ENCODE peak calls at places on chromosomes 3 and 15, in ten cellular contexts. One of them, this sample, is unnamed.

GRCh38 chr3:112097378-112097777 is 11.2 kb downstream of the C3orf52 start:
- DNase-seq in RWPE1: peak; percentile 91
- DNase-seq in Panc1: peak; percentile 99
- DNase-seq in left cardiac atrium: no peak
- DNase-seq in EH: peak; percentile 99
- DNase-seq in activated naive CD4-positive, alpha-beta T cell treated with anti-CD3 and anti-CD28 coated beads, Interleukin-2, amount 50 U/mL, for 16 hours: no peak
- DNase-seq in glomerular endothelial cell: peak; percentile 99
- DNase-seq in midbrain: no peak
- DNase-seq in T-helper 17 cell: no peak
- DNase-seq in RKO: peak; percentile 99
- DNase-seq in this sample: no peak

GRCh38 chr3:17079933-17080332 is 195.2 kb downstream of the PLCL2 start:
- DNase-seq in RWPE1: no peak
- DNase-seq in Panc1: no peak
- DNase-seq in left cardiac atrium: no peak
- DNase-seq in EH: no peak
- DNase-seq in activated naive CD4-positive, alpha-beta T cell treated with anti-CD3 and anti-CD28 coated beads, Interleukin-2, amount 50 U/mL, for 16 hours: no peak
- DNase-seq in glomerular endothelial cell: no peak
- DNase-seq in midbrain: no peak
- DNase-seq in T-helper 17 cell: no peak
- DNase-seq in RKO: no peak
- DNase-seq in this sample: no peak

GRCh38 chr15:28181386-28181785 is 82.3 kb upstream of the OCA2 start:
- DNase-seq in RWPE1: no peak
- DNase-seq in Panc1: no peak
- DNase-seq in left cardiac atrium: no peak
- DNase-seq in EH: peak; percentile 42
- DNase-seq in activated naive CD4-positive, alpha-beta T cell treated with anti-CD3 and anti-CD28 coated beads, Interleukin-2, amount 50 U/mL, for 16 hours: no peak
- DNase-seq in glomerular endothelial cell: no peak
- DNase-seq in midbrain: no peak
- DNase-seq in T-helper 17 cell: no peak
- DNase-seq in RKO: no peak
- DNase-seq in this sample: no peak

GRCh38 chr15:75215107-75216004 is 13.7 kb downstream of the C15orf39 start:
- DNase-seq in RWPE1: no peak
- DNase-seq in Panc1: no peak
- DNase-seq in left cardiac atrium: no peak
- DNase-seq in EH: no peak
- DNase-seq in activated naive CD4-positive, alpha-beta T cell treated with anti-CD3 and anti-CD28 coated beads, Interleukin-2, amount 50 U/mL, for 16 hours: no peak
- DNase-seq in glomerular endothelial cell: no peak
- DNase-seq in midbrain: no peak
- DNase-seq in T-helper 17 cell: no peak
- DNase-seq in RKO: no peak
- DNase-seq in this sample: no peak

GRCh38 chr3:156449712-156450574 is 105.0 kb downstream of the SSR3 start:
- DNase-seq in RWPE1: peak; percentile 46
- DNase-seq in Panc1: peak; percentile 12
- DNase-seq in left cardiac atrium: no peak
- DNase-seq in EH: peak; percentile 44
- DNase-seq in activated naive CD4-positive, alpha-beta T cell treated with anti-CD3 and anti-CD28 coated beads, Interleukin-2, amount 50 U/mL, for 16 hours: no peak
- DNase-seq in glomerular endothelial cell: no peak
- DNase-seq in midbrain: peak; percentile 20
- DNase-seq in T-helper 17 cell: no peak
- DNase-seq in RKO: peak; percentile 55
- DNase-seq in this sample: no peak

GRCh38 chr3:36362973-36363372 is 17.3 kb upstream of the STAC start:
- DNase-seq in RWPE1: peak; percentile 73
- DNase-seq in Panc1: peak; percentile 76
- DNase-seq in left cardiac atrium: no peak
- DNase-seq in EH: peak; percentile 72
- DNase-seq in activated naive CD4-positive, alpha-beta T cell treated with anti-CD3 and anti-CD28 coated beads, Interleukin-2, amount 50 U/mL, for 16 hours: no peak
- DNase-seq in glomerular endothelial cell: peak; percentile 7
- DNase-seq in midbrain: no peak
- DNase-seq in T-helper 17 cell: no peak
- DNase-seq in RKO: peak; percentile 65
- DNase-seq in this sample: no peak

GRCh38 chr3:123586966-123587365 is 2.1 kb upstream of the HACD2 start:
- DNase-seq in RWPE1: peak; percentile 65
- DNase-seq in Panc1: no peak
- DNase-seq in left cardiac atrium: no peak
- DNase-seq in EH: peak; percentile 91
- DNase-seq in activated naive CD4-positive, alpha-beta T cell treated with anti-CD3 and anti-CD28 coated beads, Interleukin-2, amount 50 U/mL, for 16 hours: no peak
- DNase-seq in glomerular endothelial cell: no peak
- DNase-seq in midbrain: no peak
- DNase-seq in T-helper 17 cell: no peak
- DNase-seq in RKO: no peak
- DNase-seq in this sample: no peak

GRCh38 chr15:80059786-80060489 is 462 bp downstream of the ZFAND6 start:
- DNase-seq in RWPE1: peak; percentile 64
- DNase-seq in Panc1: no peak
- DNase-seq in left cardiac atrium: peak; percentile 83
- DNase-seq in EH: peak; percentile 41
- DNase-seq in activated naive CD4-positive, alpha-beta T cell treated with anti-CD3 and anti-CD28 coated beads, Interleukin-2, amount 50 U/mL, for 16 hours: peak; percentile 60
- DNase-seq in glomerular endothelial cell: no peak
- DNase-seq in midbrain: peak; percentile 90
- DNase-seq in T-helper 17 cell: no peak
- DNase-seq in RKO: peak; percentile 63
- DNase-seq in this sample: peak; percentile 82

GRCh38 chr3:114848087-114848486 is 299.0 kb downstream of the ZBTB20 start:
- DNase-seq in RWPE1: no peak
- DNase-seq in Panc1: no peak
- DNase-seq in left cardiac atrium: no peak
- DNase-seq in EH: no peak
- DNase-seq in activated naive CD4-positive, alpha-beta T cell treated with anti-CD3 and anti-CD28 coated beads, Interleukin-2, amount 50 U/mL, for 16 hours: no peak
- DNase-seq in glomerular endothelial cell: no peak
- DNase-seq in midbrain: peak; percentile 92
- DNase-seq in T-helper 17 cell: no peak
- DNase-seq in RKO: no peak
- DNase-seq in this sample: no peak

GRCh38 chr3:111241960-111242359 is 170.3 kb downstream of the NECTIN3 start:
- DNase-seq in RWPE1: no peak
- DNase-seq in Panc1: no peak
- DNase-seq in left cardiac atrium: no peak
- DNase-seq in EH: no peak
- DNase-seq in activated naive CD4-positive, alpha-beta T cell treated with anti-CD3 and anti-CD28 coated beads, Interleukin-2, amount 50 U/mL, for 16 hours: no peak
- DNase-seq in glomerular endothelial cell: no peak
- DNase-seq in midbrain: no peak
- DNase-seq in T-helper 17 cell: no peak
- DNase-seq in RKO: no peak
- DNase-seq in this sample: no peak

GRCh38 chr3:113912551-113913246 is 35.1 kb upstream of the ZDHHC23 start:
- DNase-seq in RWPE1: peak; percentile 74
- DNase-seq in Panc1: peak; percentile 69
- DNase-seq in left cardiac atrium: no peak
- DNase-seq in EH: peak; percentile 67
- DNase-seq in activated naive CD4-positive, alpha-beta T cell treated with anti-CD3 and anti-CD28 coated beads, Interleukin-2, amount 50 U/mL, for 16 hours: peak; percentile 14
- DNase-seq in glomerular endothelial cell: peak; percentile 34
- DNase-seq in midbrain: peak; percentile 8
- DNase-seq in T-helper 17 cell: no peak
- DNase-seq in RKO: peak; percentile 83
- DNase-seq in this sample: no peak

GRCh38 chr3:195282982-195283381 is 12.0 kb upstream of the XXYLT1 start:
- DNase-seq in RWPE1: no peak
- DNase-seq in Panc1: no peak
- DNase-seq in left cardiac atrium: no peak
- DNase-seq in EH: no peak
- DNase-seq in activated naive CD4-positive, alpha-beta T cell treated with anti-CD3 and anti-CD28 coated beads, Interleukin-2, amount 50 U/mL, for 16 hours: no peak
- DNase-seq in glomerular endothelial cell: no peak
- DNase-seq in midbrain: no peak
- DNase-seq in T-helper 17 cell: no peak
- DNase-seq in RKO: no peak
- DNase-seq in this sample: no peak

GRCh38 chr15:67161881-67162280 is 92.6 kb downstream of the AAGAB start:
- DNase-seq in RWPE1: no peak
- DNase-seq in Panc1: no peak
- DNase-seq in left cardiac atrium: no peak
- DNase-seq in EH: no peak
- DNase-seq in activated naive CD4-positive, alpha-beta T cell treated with anti-CD3 and anti-CD28 coated beads, Interleukin-2, amount 50 U/mL, for 16 hours: no peak
- DNase-seq in glomerular endothelial cell: no peak
- DNase-seq in midbrain: no peak
- DNase-seq in T-helper 17 cell: no peak
- DNase-seq in RKO: no peak
- DNase-seq in this sample: no peak

GRCh38 chr15:57227899-57228298 is 148.4 kb upstream of the CGNL1 start:
- DNase-seq in RWPE1: no peak
- DNase-seq in Panc1: no peak
- DNase-seq in left cardiac atrium: no peak
- DNase-seq in EH: peak; percentile 76
- DNase-seq in activated naive CD4-positive, alpha-beta T cell treated with anti-CD3 and anti-CD28 coated beads, Interleukin-2, amount 50 U/mL, for 16 hours: no peak
- DNase-seq in glomerular endothelial cell: no peak
- DNase-seq in midbrain: no peak
- DNase-seq in T-helper 17 cell: no peak
- DNase-seq in RKO: no peak
- DNase-seq in this sample: no peak

GRCh38 chr15:64636101-64636500 is 139.3 kb downstream of the RBPMS2 start:
- DNase-seq in RWPE1: no peak
- DNase-seq in Panc1: no peak
- DNase-seq in left cardiac atrium: no peak
- DNase-seq in EH: peak; percentile 12
- DNase-seq in activated naive CD4-positive, alpha-beta T cell treated with anti-CD3 and anti-CD28 coated beads, Interleukin-2, amount 50 U/mL, for 16 hours: no peak
- DNase-seq in glomerular endothelial cell: no peak
- DNase-seq in midbrain: no peak
- DNase-seq in T-helper 17 cell: no peak
- DNase-seq in RKO: no peak
- DNase-seq in this sample: no peak

GRCh38 chr15:80423215-80423614 is 19.0 kb downstream of the ARNT2 start:
- DNase-seq in RWPE1: no peak
- DNase-seq in Panc1: no peak
- DNase-seq in left cardiac atrium: no peak
- DNase-seq in EH: peak; percentile 58
- DNase-seq in activated naive CD4-positive, alpha-beta T cell treated with anti-CD3 and anti-CD28 coated beads, Interleukin-2, amount 50 U/mL, for 16 hours: no peak
- DNase-seq in glomerular endothelial cell: no peak
- DNase-seq in midbrain: no peak
- DNase-seq in T-helper 17 cell: no peak
- DNase-seq in RKO: no peak
- DNase-seq in this sample: no peak

GRCh38 chr3:51955893-51956770 is 951 bp downstream of the GPR62 start:
- DNase-seq in RWPE1: peak; percentile 43
- DNase-seq in Panc1: no peak
- DNase-seq in left cardiac atrium: peak; percentile 76
- DNase-seq in EH: peak; percentile 56
- DNase-seq in activated naive CD4-positive, alpha-beta T cell treated with anti-CD3 and anti-CD28 coated beads, Interleukin-2, amount 50 U/mL, for 16 hours: peak; percentile 56
- DNase-seq in glomerular endothelial cell: no peak
- DNase-seq in midbrain: peak; percentile 78
- DNase-seq in T-helper 17 cell: no peak
- DNase-seq in RKO: no peak
- DNase-seq in this sample: peak; percentile 78

GRCh38 chr3:86180696-86181095 is 810.3 kb downstream of the VGLL3 start:
- DNase-seq in RWPE1: peak; percentile 4
- DNase-seq in Panc1: no peak
- DNase-seq in left cardiac atrium: no peak
- DNase-seq in EH: no peak
- DNase-seq in activated naive CD4-positive, alpha-beta T cell treated with anti-CD3 and anti-CD28 coated beads, Interleukin-2, amount 50 U/mL, for 16 hours: no peak
- DNase-seq in glomerular endothelial cell: no peak
- DNase-seq in midbrain: no peak
- DNase-seq in T-helper 17 cell: no peak
- DNase-seq in RKO: peak; percentile 88
- DNase-seq in this sample: no peak

GRCh38 chr3:112111785-112112402 is 21.2 kb downstream of the GCSAM start:
- DNase-seq in RWPE1: peak; percentile 68
- DNase-seq in Panc1: peak; percentile 46
- DNase-seq in left cardiac atrium: no peak
- DNase-seq in EH: peak; percentile 68
- DNase-seq in activated naive CD4-positive, alpha-beta T cell treated with anti-CD3 and anti-CD28 coated beads, Interleukin-2, amount 50 U/mL, for 16 hours: peak; percentile 52
- DNase-seq in glomerular endothelial cell: peak; percentile 39
- DNase-seq in midbrain: peak; percentile 58
- DNase-seq in T-helper 17 cell: peak; percentile 26
- DNase-seq in RKO: peak; percentile 55
- DNase-seq in this sample: no peak

GRCh38 chr15:73153024-73153423 is 100.8 kb downstream of the NEO1 start:
- DNase-seq in RWPE1: no peak
- DNase-seq in Panc1: no peak
- DNase-seq in left cardiac atrium: no peak
- DNase-seq in EH: no peak
- DNase-seq in activated naive CD4-positive, alpha-beta T cell treated with anti-CD3 and anti-CD28 coated beads, Interleukin-2, amount 50 U/mL, for 16 hours: no peak
- DNase-seq in glomerular endothelial cell: no peak
- DNase-seq in midbrain: no peak
- DNase-seq in T-helper 17 cell: no peak
- DNase-seq in RKO: no peak
- DNase-seq in this sample: no peak

GRCh38 chr3:150309557-150309956 is 98.5 kb upstream of the TSC22D2 start:
- DNase-seq in RWPE1: peak; percentile 34
- DNase-seq in Panc1: no peak
- DNase-seq in left cardiac atrium: no peak
- DNase-seq in EH: peak; percentile 84
- DNase-seq in activated naive CD4-positive, alpha-beta T cell treated with anti-CD3 and anti-CD28 coated beads, Interleukin-2, amount 50 U/mL, for 16 hours: no peak
- DNase-seq in glomerular endothelial cell: no peak
- DNase-seq in midbrain: no peak
- DNase-seq in T-helper 17 cell: no peak
- DNase-seq in RKO: peak; percentile 19
- DNase-seq in this sample: no peak

GRCh38 chr3:17910922-17911321 is 168.5 kb upstream of the TBC1D5 start:
- DNase-seq in RWPE1: no peak
- DNase-seq in Panc1: no peak
- DNase-seq in left cardiac atrium: no peak
- DNase-seq in EH: no peak
- DNase-seq in activated naive CD4-positive, alpha-beta T cell treated with anti-CD3 and anti-CD28 coated beads, Interleukin-2, amount 50 U/mL, for 16 hours: no peak
- DNase-seq in glomerular endothelial cell: no peak
- DNase-seq in midbrain: no peak
- DNase-seq in T-helper 17 cell: no peak
- DNase-seq in RKO: no peak
- DNase-seq in this sample: no peak

GRCh38 chr15:63950911-63951481 is 95.3 kb downstream of the DAPK2 start:
- DNase-seq in RWPE1: peak; percentile 51
- DNase-seq in Panc1: no peak
- DNase-seq in left cardiac atrium: no peak
- DNase-seq in EH: peak; percentile 94
- DNase-seq in activated naive CD4-positive, alpha-beta T cell treated with anti-CD3 and anti-CD28 coated beads, Interleukin-2, amount 50 U/mL, for 16 hours: no peak
- DNase-seq in glomerular endothelial cell: no peak
- DNase-seq in midbrain: no peak
- DNase-seq in T-helper 17 cell: no peak
- DNase-seq in RKO: peak; percentile 8
- DNase-seq in this sample: no peak

GRCh38 chr15:69719527-69719926 is 266.9 kb downstream of the RPLP1 start:
- DNase-seq in RWPE1: no peak
- DNase-seq in Panc1: no peak
- DNase-seq in left cardiac atrium: no peak
- DNase-seq in EH: no peak
- DNase-seq in activated naive CD4-positive, alpha-beta T cell treated with anti-CD3 and anti-CD28 coated beads, Interleukin-2, amount 50 U/mL, for 16 hours: peak; percentile 20
- DNase-seq in glomerular endothelial cell: no peak
- DNase-seq in midbrain: no peak
- DNase-seq in T-helper 17 cell: peak; percentile 39
- DNase-seq in RKO: no peak
- DNase-seq in this sample: no peak

GRCh38 chr15:74235962-74236361 is at the start of gene CCDC33:
- DNase-seq in RWPE1: no peak
- DNase-seq in Panc1: no peak
- DNase-seq in left cardiac atrium: no peak
- DNase-seq in EH: no peak
- DNase-seq in activated naive CD4-positive, alpha-beta T cell treated with anti-CD3 and anti-CD28 coated beads, Interleukin-2, amount 50 U/mL, for 16 hours: no peak
- DNase-seq in glomerular endothelial cell: no peak
- DNase-seq in midbrain: no peak
- DNase-seq in T-helper 17 cell: no peak
- DNase-seq in RKO: no peak
- DNase-seq in this sample: no peak

GRCh38 chr15:85168642-85169173 is 187.1 kb downstream of the PDE8A start:
- DNase-seq in RWPE1: peak; percentile 86
- DNase-seq in Panc1: no peak
- DNase-seq in left cardiac atrium: no peak
- DNase-seq in EH: peak; percentile 10
- DNase-seq in activated naive CD4-positive, alpha-beta T cell treated with anti-CD3 and anti-CD28 coated beads, Interleukin-2, amount 50 U/mL, for 16 hours: peak; percentile 42
- DNase-seq in glomerular endothelial cell: no peak
- DNase-seq in midbrain: no peak
- DNase-seq in T-helper 17 cell: peak; percentile 39
- DNase-seq in RKO: no peak
- DNase-seq in this sample: no peak

GRCh38 chr3:52436500-52437106 is 8.3 kb downstream of the SEMA3G start:
- DNase-seq in RWPE1: no peak
- DNase-seq in Panc1: no peak
- DNase-seq in left cardiac atrium: peak; percentile 53
- DNase-seq in EH: peak; percentile 30
- DNase-seq in activated naive CD4-positive, alpha-beta T cell treated with anti-CD3 and anti-CD28 coated beads, Interleukin-2, amount 50 U/mL, for 16 hours: no peak
- DNase-seq in glomerular endothelial cell: no peak
- DNase-seq in midbrain: no peak
- DNase-seq in T-helper 17 cell: no peak
- DNase-seq in RKO: no peak
- DNase-seq in this sample: peak; percentile 85

GRCh38 chr3:32401541-32402052 is 9.9 kb downstream of the CMTM7 start:
- DNase-seq in RWPE1: no peak
- DNase-seq in Panc1: no peak
- DNase-seq in left cardiac atrium: peak; percentile 84
- DNase-seq in EH: peak; percentile 86
- DNase-seq in activated naive CD4-positive, alpha-beta T cell treated with anti-CD3 and anti-CD28 coated beads, Interleukin-2, amount 50 U/mL, for 16 hours: peak; percentile 57
- DNase-seq in glomerular endothelial cell: no peak
- DNase-seq in midbrain: peak; percentile 79
- DNase-seq in T-helper 17 cell: peak; percentile 41
- DNase-seq in RKO: peak; percentile 58
- DNase-seq in this sample: peak; percentile 88